ENCODE peak calls at places on chromosomes 5 and 9, in eight cellular contexts. L, M, E, H, K, D, J and Y are unnamed samples.

GRCh38 chr9:78973906-78974305 is 597.9 kb upstream of the TLE4 start:
- DNase-seq in L (peak; percentile 87), M (no peak), E (no peak), H (no peak), K (no peak), D (no peak), J (no peak), Y (peak; percentile 76)

GRCh38 chr5:150465926-150466325 is 16.4 kb upstream of the RPS14 start:
- DNase-seq in L (no peak), M (no peak), E (no peak), H (no peak), K (no peak), D (no peak), J (no peak), Y (no peak)

GRCh38 chr5:107218457-107219193 is 452.1 kb downstream of the EFNA5 start:
- DNase-seq in L (no peak), M (no peak), E (no peak), H (no peak), K (no peak), D (no peak), J (no peak), Y (peak; percentile 59)

GRCh38 chr9:127589955-127590370 is 22.1 kb upstream of the STXBP1 start:
- DNase-seq in L (peak; percentile 78), M (no peak), E (no peak), H (peak; percentile 90), K (peak; percentile 40), D (peak; percentile 84), J (no peak), Y (peak; percentile 84)

GRCh38 chr9:23945897-23946296 is 119.9 kb upstream of the ELAVL2 start:
- DNase-seq in L (no peak), M (no peak), E (no peak), H (no peak), K (no peak), D (no peak), J (no peak), Y (no peak)

GRCh38 chr9:125428060-125428481 is 166.4 kb downstream of the GAPVD1 start:
- DNase-seq in L (peak; percentile 50), M (no peak), E (no peak), H (peak; percentile 49), K (no peak), D (peak; percentile 69), J (no peak), Y (peak; percentile 38)

GRCh38 chr5:173565491-173566038 is 50.9 kb downstream of the BOD1 start:
- DNase-seq in L (no peak), M (no peak), E (no peak), H (no peak), K (no peak), D (no peak), J (no peak), Y (no peak)

GRCh38 chr9:103430469-103430868 is 435.3 kb downstream of the CYLC2 start:
- DNase-seq in L (no peak), M (no peak), E (no peak), H (no peak), K (no peak), D (no peak), J (no peak), Y (no peak)

GRCh38 chr5:44334622-44335021 is 54.6 kb downstream of the FGF10 start:
- DNase-seq in L (no peak), M (no peak), E (no peak), H (no peak), K (no peak), D (no peak), J (no peak), Y (no peak)

GRCh38 chr5:154385236-154385512 is 60.6 kb upstream of the SAP30L start:
- DNase-seq in L (no peak), M (no peak), E (no peak), H (no peak), K (no peak), D (no peak), J (no peak), Y (no peak)

GRCh38 chr9:91750343-91750742 is 199.7 kb downstream of the ROR2 start:
- DNase-seq in L (no peak), M (no peak), E (no peak), H (peak; percentile 84), K (no peak), D (no peak), J (no peak), Y (no peak)

GRCh38 chr5:164188733-164189148 is 683.3 kb downstream of the MAT2B start:
- DNase-seq in L (peak; percentile 30), M (no peak), E (no peak), H (no peak), K (no peak), D (peak; percentile 5), J (no peak), Y (no peak)

GRCh38 chr5:33588654-33589372 is 148.0 kb downstream of the TARS1 start:
- DNase-seq in L (peak; percentile 45), M (no peak), E (no peak), H (peak; percentile 62), K (no peak), D (peak; percentile 52), J (no peak), Y (peak; percentile 26)